ENCODE peak calls at places on chromosome 10, in five cellular contexts. One of them, this sample, is unnamed.

GRCh38 chr10:24849537-24850299 is 102.7 kb downstream of the PRTFDC1 start:
- DNase-seq in H9: no peak
- DNase-seq in AG10803: no peak
- DNase-seq in PC-3: peak; percentile 82
- DNase-seq in foreskin fibroblast: no peak
- DNase-seq in this sample: no peak

GRCh38 chr10:44675086-44675874 is 235.9 kb upstream of the TMEM72 start:
- DNase-seq in H9: no peak
- DNase-seq in AG10803: no peak
- DNase-seq in PC-3: no peak
- DNase-seq in foreskin fibroblast: no peak
- DNase-seq in this sample: no peak

GRCh38 chr10:113345860-113346259 is 207.0 kb upstream of the HABP2 start:
- DNase-seq in H9: no peak
- DNase-seq in AG10803: no peak
- DNase-seq in PC-3: no peak
- DNase-seq in foreskin fibroblast: no peak
- DNase-seq in this sample: no peak

GRCh38 chr10:96833220-96834001 is 1.3 kb downstream of the LCOR start:
- DNase-seq in H9: peak; percentile 41
- DNase-seq in AG10803: no peak
- DNase-seq in PC-3: no peak
- DNase-seq in foreskin fibroblast: peak; percentile 34
- DNase-seq in this sample: peak; percentile 30

GRCh38 chr10:61539876-61540275 is 86.7 kb upstream of the TMEM26 start:
- DNase-seq in H9: no peak
- DNase-seq in AG10803: no peak
- DNase-seq in PC-3: no peak
- DNase-seq in foreskin fibroblast: no peak
- DNase-seq in this sample: no peak

GRCh38 chr10:69994262-69994661 is 58.4 kb upstream of the MACROH2A2 start:
- DNase-seq in H9: peak; percentile 46
- DNase-seq in AG10803: peak; percentile 23
- DNase-seq in PC-3: peak; percentile 86
- DNase-seq in foreskin fibroblast: peak; percentile 53
- DNase-seq in this sample: peak; percentile 22

GRCh38 chr10:93061594-93062498 is 1.2 kb downstream of the CYP26C1 start:
- DNase-seq in H9: peak; percentile 34
- DNase-seq in AG10803: no peak
- DNase-seq in PC-3: no peak
- DNase-seq in foreskin fibroblast: peak; percentile 33
- DNase-seq in this sample: peak; percentile 27

GRCh38 chr10:132648871-132649528 is 111.4 kb downstream of the INPP5A start:
- DNase-seq in H9: no peak
- DNase-seq in AG10803: no peak
- DNase-seq in PC-3: no peak
- DNase-seq in foreskin fibroblast: no peak
- DNase-seq in this sample: no peak

GRCh38 chr10:78194539-78195402 is 161.1 kb downstream of the RPS24 start:
- DNase-seq in H9: no peak
- DNase-seq in AG10803: no peak
- DNase-seq in PC-3: peak; percentile 64
- DNase-seq in foreskin fibroblast: peak; percentile 16
- DNase-seq in this sample: no peak

GRCh38 chr10:14583252-14583651 is 191.4 kb downstream of the FAM107B start:
- DNase-seq in H9: no peak
- DNase-seq in AG10803: no peak
- DNase-seq in PC-3: no peak
- DNase-seq in foreskin fibroblast: no peak
- DNase-seq in this sample: peak; percentile 71

GRCh38 chr10:73893386-73893785 is 17.5 kb upstream of the PLAU start:
- DNase-seq in H9: no peak
- DNase-seq in AG10803: no peak
- DNase-seq in PC-3: peak; percentile 63
- DNase-seq in foreskin fibroblast: no peak
- DNase-seq in this sample: no peak

GRCh38 chr10:10992072-10992471 is 25.6 kb upstream of the CELF2 start:
- DNase-seq in H9: no peak
- DNase-seq in AG10803: no peak
- DNase-seq in PC-3: no peak
- DNase-seq in foreskin fibroblast: no peak
- DNase-seq in this sample: no peak

GRCh38 chr10:82867056-82867455 is 992.1 kb downstream of the NRG3 start:
- DNase-seq in H9: no peak
- DNase-seq in AG10803: no peak
- DNase-seq in PC-3: no peak
- DNase-seq in foreskin fibroblast: no peak
- DNase-seq in this sample: no peak

GRCh38 chr10:33556103-33556502 is 221.6 kb upstream of the NRP1 start:
- DNase-seq in H9: no peak
- DNase-seq in AG10803: no peak
- DNase-seq in PC-3: no peak
- DNase-seq in foreskin fibroblast: no peak
- DNase-seq in this sample: no peak
- TF ChIP-seq CTCF in H9: no peak
- TF ChIP-seq CTCF in AG10803: no peak
- TF ChIP-seq CTCF in PC-3: no peak
- TF ChIP-seq CTCF in foreskin fibroblast: no peak
- TF ChIP-seq CTCF in this sample: no peak

GRCh38 chr10:15898046-15898445 is 37.7 kb upstream of the MINDY3 start:
- DNase-seq in H9: no peak
- DNase-seq in AG10803: peak; percentile 9
- DNase-seq in PC-3: peak; percentile 46
- DNase-seq in foreskin fibroblast: peak; percentile 22
- DNase-seq in this sample: no peak
- TF ChIP-seq CTCF in H9: peak; percentile 52
- TF ChIP-seq CTCF in AG10803: peak; percentile 50
- TF ChIP-seq CTCF in PC-3: peak; percentile 38
- TF ChIP-seq CTCF in foreskin fibroblast: no peak
- TF ChIP-seq CTCF in this sample: no peak

GRCh38 chr10:16700331-16700730 is 116.9 kb downstream of the RSU1 start:
- DNase-seq in H9: no peak
- DNase-seq in AG10803: no peak
- DNase-seq in PC-3: no peak
- DNase-seq in foreskin fibroblast: no peak
- DNase-seq in this sample: no peak
- TF ChIP-seq CTCF in H9: no peak
- TF ChIP-seq CTCF in AG10803: no peak
- TF ChIP-seq CTCF in PC-3: no peak
- TF ChIP-seq CTCF in foreskin fibroblast: no peak
- TF ChIP-seq CTCF in this sample: no peak

DNA sequence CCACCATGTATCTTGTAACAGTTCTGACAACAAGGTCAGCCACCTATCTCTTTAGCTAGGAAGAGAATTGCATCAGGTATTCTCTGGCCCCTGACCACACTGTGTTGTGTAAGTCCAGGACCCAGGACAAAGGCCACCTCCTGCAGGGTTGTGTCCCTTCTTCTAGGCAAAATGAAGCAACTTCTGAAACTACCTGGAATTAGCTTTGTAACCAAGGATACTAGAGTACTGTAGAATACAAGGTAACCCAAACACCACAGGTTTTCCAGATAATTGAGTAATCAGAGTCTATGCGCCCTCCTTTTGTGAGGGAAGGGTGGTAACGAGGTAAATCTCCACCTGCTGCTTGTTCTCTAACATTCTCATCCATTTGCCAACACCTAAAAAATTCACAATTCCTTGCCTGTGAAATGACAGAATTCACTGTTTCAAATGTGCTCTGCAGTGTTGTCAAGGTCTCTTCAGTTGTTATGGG is 51.7 kb downstream of the SGMS1 start:
- DNase-seq in H9: no peak
- DNase-seq in AG10803: no peak
- DNase-seq in PC-3: no peak
- DNase-seq in foreskin fibroblast: no peak
- DNase-seq in this sample: no peak
- TF ChIP-seq CTCF in H9: no peak
- TF ChIP-seq CTCF in AG10803: no peak
- TF ChIP-seq CTCF in PC-3: no peak
- TF ChIP-seq CTCF in foreskin fibroblast: no peak
- TF ChIP-seq CTCF in this sample: no peak

DNA sequence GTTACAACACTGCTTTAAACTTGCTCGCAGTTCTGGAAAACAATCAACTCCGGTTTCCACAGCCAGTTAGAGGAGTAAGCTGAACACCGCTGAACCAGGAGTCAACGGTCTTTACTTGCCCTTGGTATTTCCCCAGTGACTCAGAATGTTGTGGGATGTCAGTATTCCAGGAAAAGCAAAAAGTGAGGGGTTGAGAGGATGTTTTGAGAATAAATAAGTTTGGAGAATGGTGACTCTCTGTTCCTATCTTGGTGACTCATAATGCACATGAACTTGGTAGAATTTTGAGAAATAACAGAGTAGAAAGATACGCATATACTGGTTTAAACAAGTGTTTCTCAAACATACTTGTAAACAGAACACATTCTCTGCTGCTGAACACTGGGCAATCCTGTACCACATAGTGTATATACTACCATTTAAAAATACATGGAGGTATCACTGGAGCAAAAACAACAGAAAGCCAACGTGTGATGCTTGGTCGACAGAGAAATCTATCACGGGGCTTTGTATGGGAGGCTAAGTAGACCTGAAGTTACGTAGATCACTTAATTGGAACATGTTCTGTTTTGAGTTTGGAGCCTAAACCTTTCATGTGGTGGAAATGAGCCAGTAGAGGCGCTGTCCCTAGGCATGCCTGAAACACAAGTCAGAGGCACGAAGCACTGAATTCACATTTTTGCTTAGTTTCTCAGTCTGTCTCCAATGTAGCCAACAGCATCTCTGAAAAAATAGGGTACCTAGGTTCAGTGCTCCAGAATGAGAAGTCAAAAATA is 534.3 kb downstream of the PARD3 start:
- DNase-seq in H9: peak; percentile 43
- DNase-seq in AG10803: peak; percentile 96
- DNase-seq in PC-3: peak; percentile 100
- DNase-seq in foreskin fibroblast: peak; percentile 97
- DNase-seq in this sample: no peak
- TF ChIP-seq CTCF in H9: peak; percentile 61
- TF ChIP-seq CTCF in AG10803: peak; percentile 9
- TF ChIP-seq CTCF in PC-3: peak; percentile 40
- TF ChIP-seq CTCF in foreskin fibroblast: no peak
- TF ChIP-seq CTCF in this sample: no peak

DNA sequence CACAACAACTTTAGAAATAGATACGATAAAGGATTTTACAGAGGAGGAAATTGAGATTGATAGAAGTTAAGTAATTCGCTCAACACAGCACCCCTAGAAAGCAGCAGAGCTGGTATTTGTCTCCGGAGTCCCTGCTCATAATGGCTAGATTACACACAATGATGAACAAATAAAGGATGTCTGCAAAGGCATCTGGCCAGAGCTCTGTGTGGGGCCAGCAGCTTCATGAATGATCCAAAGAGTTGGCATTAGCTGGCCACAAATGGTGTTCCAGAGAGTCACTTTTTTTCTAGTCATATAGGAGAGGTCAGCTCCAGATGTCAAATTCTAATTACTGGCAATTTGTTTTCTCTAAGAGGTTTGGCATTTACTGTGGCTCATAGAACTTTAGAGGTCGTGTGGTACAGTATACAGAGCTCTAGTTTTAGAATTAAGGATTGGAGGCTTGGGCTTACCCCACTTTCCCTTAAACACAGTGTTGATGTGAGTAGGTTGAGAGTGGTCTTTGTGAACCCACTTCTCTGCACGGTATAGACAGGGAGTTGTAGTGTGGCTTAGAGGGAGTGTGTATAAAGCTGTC is 186.2 kb downstream of the BICC1 start:
- DNase-seq in H9: no peak
- DNase-seq in AG10803: peak; percentile 64
- DNase-seq in PC-3: no peak
- DNase-seq in foreskin fibroblast: peak; percentile 51
- DNase-seq in this sample: no peak
- TF ChIP-seq CTCF in H9: no peak
- TF ChIP-seq CTCF in AG10803: no peak
- TF ChIP-seq CTCF in PC-3: no peak
- TF ChIP-seq CTCF in foreskin fibroblast: no peak
- TF ChIP-seq CTCF in this sample: no peak

This sample was measured in GM10248.